ENCODE peak calls at places on chromosomes 4 and X, in ten cellular contexts. N is upper lobe of right lung, E is A673, I is brain microvascular endothelial cell, Y is endothelial cell, M is right atrium auricular region, X is cardiac fibroblast, Z is IMR-90, O is Calu3, P is pancreas. A is an unnamed sample.

GRCh38 chrX:15436220-15436619 is 52.0 kb upstream of the VEGFD start:
- DNase-seq in Z (peak; percentile 11), X (peak; percentile 19), Y (no peak), P (no peak), N (no peak), O (no peak), I (no peak), M (no peak), E (no peak), A (no peak)

GRCh38 chr4:165508372-165509120 is 129.7 kb downstream of the CPE start:
- DNase-seq in P (no peak), Z (no peak), O (no peak), M (no peak), E (no peak), N (no peak), X (no peak), Y (no peak), I (no peak), A (no peak)

GRCh38 chr4:113008726-113009125 is 40.7 kb upstream of the ANK2 start:
- DNase-seq in E (no peak), O (no peak), Z (no peak), Y (no peak), X (no peak), P (no peak), I (no peak), M (no peak), N (no peak), A (no peak)

GRCh38 chrX:72230290-72230689 is 8.5 kb downstream of the ERCC6L start:
- DNase-seq in M (no peak), P (no peak), Y (no peak), N (no peak), O (no peak), I (no peak), Z (no peak), E (no peak), X (no peak), A (no peak)

GRCh38 chr4:158008551-158009218 is 164.1 kb downstream of the GASK1B start:
- DNase-seq in M (no peak), N (no peak), X (peak; percentile 86), E (no peak), Z (peak; percentile 63), P (no peak), O (no peak), I (peak; percentile 60), Y (no peak), A (no peak)

GRCh38 chrX:151082077-151082948 is 94.1 kb upstream of the GPR50 start:
- DNase-seq in E (peak; percentile 74), X (peak; percentile 52), N (peak; percentile 76), Z (peak; percentile 22), M (peak; percentile 72), P (peak; percentile 27), Y (peak; percentile 68), I (peak; percentile 47), O (peak; percentile 63), A (peak; percentile 88)

GRCh38 chr4:6324999-6325790 is 55.5 kb downstream of the WFS1 start:
- DNase-seq in O (peak; percentile 56), I (no peak), N (peak; percentile 82), X (peak; percentile 30), Z (no peak), M (peak; percentile 71), P (no peak), E (peak; percentile 64), Y (no peak), A (no peak)

GRCh38 chrX:26414534-26414933 is 198.6 kb downstream of the MAGEB5 start:
- DNase-seq in O (no peak), E (no peak), Z (no peak), N (no peak), I (no peak), Y (no peak), M (no peak), X (no peak), P (no peak), A (no peak)

GRCh38 chr4:42401171-42401570 is 3.9 kb downstream of the SHISA3 start:
- DNase-seq in P (no peak), Y (no peak), M (no peak), N (no peak), I (no peak), Z (no peak), O (no peak), E (no peak), X (no peak), A (no peak)

GRCh38 chr4:78627966-78628678 is 76.6 kb downstream of the ANXA3 start:
- DNase-seq in N (no peak), Z (no peak), X (no peak), Y (no peak), E (no peak), I (no peak), O (no peak), M (no peak), P (no peak), A (no peak)
- TF ChIP-seq CTCF in N (no peak), Z (no peak), X (no peak), Y (no peak), E (no peak), I (no peak), O (no peak), M (no peak), P (no peak), A (no peak)

DNA sequence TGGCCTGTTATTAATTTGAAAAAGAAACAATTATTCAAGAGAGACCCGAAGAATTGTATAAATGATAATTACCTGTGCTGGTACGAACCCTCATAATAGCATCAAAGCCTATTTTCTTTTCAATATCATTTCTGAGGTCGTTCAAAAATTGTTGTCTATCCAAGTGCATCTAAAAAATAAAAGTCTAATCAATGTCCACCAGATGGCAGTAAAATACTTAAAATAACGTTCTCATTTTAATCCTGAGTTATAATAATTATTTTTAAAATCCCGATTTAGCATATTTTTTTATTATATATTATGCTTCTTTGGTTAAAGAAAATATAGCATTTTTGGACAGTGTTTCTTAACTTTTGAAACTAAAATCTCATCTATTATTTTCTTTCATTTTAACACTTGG is 55.7 kb downstream of the METTL14 start:
- DNase-seq in Y (no peak), Z (no peak), I (no peak), E (peak; percentile 49), O (no peak), M (no peak), P (no peak), N (no peak), X (peak; percentile 47), A (no peak)
- TF ChIP-seq CTCF in Y (peak; percentile 77), Z (peak; percentile 42), I (no peak), E (peak; percentile 61), O (peak; percentile 4), M (peak; percentile 28), P (peak; percentile 24), N (peak; percentile 53), X (no peak), A (peak; percentile 55)

GRCh38 chr4:99563310-99564186 is at the start of gene TRMT10A:
- DNase-seq in E (peak; percentile 98), P (peak; percentile 98), O (peak; percentile 92), M (peak; percentile 97), Y (peak; percentile 91), Z (peak; percentile 98), X (peak; percentile 99), N (peak; percentile 99), I (peak; percentile 99), A (peak; percentile 98)
- TF ChIP-seq CTCF in E (no peak), P (no peak), O (no peak), M (no peak), Y (no peak), Z (no peak), X (no peak), N (no peak), I (peak; percentile 14), A (peak; percentile 16)

DNA sequence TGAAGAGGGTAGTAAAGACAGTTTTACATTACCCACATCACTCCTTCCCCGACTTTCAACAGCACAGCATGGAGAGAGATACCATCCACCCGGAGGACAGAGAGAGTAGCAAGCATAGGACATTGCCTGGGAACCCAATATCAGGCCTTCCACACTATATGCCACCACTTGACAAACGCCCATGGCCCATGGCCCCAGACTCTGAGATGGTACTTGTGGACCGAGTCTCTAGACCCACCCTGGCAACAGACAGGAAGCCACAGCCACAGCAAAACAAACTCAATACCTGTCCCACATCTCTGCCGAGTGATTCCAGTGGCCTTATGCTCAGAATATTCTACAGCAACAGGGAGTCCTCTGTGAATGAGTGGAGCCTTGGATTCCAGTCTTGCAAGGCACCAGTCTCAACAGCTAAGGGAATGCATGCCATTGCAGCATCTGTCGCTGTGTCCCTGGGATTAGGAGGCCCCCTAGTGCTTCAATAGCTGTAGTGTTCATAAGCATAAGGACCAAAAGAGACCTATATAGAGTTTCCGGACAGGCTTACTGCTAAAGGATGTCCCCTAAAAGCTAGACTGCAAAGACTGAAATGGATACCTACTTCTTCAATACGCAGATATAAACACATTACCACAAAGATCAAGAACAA is 14.7 kb upstream of the CT55 start:
- DNase-seq in O (peak; percentile 47), I (peak; percentile 48), M (no peak), N (no peak), X (peak; percentile 62), Z (peak; percentile 46), P (no peak), E (peak; percentile 80), Y (peak; percentile 38), A (no peak)
- TF ChIP-seq CTCF in O (peak; percentile 46), I (peak; percentile 59), M (peak; percentile 21), N (peak; percentile 41), X (peak; percentile 57), Z (peak; percentile 51), P (peak; percentile 10), E (peak; percentile 64), Y (peak; percentile 35), A (peak; percentile 36)

DNA sequence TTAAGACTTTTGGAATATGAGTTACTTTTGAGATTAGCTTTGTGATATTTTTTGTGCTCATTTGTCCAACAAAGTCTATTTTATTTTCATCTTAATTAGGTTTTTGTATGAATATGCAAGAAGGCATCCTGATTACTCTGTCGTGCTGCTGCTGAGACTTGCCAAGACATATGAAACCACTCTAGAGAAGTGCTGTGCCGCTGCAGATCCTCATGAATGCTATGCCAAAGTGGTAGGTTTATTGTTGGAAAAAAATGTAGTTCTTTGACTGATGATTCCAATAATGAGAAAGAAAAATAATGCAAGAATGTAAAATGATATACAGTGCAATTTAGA is 10.8 kb downstream of the ALB start:
- DNase-seq in O (no peak), X (no peak), M (no peak), Y (no peak), E (no peak), I (no peak), P (no peak), Z (no peak), N (no peak), A (no peak)
- TF ChIP-seq CTCF in O (no peak), X (no peak), M (no peak), Y (no peak), E (no peak), I (no peak), P (no peak), Z (no peak), N (no peak), A (no peak)

GRCh38 chrX:10156199-10157031 is at the start of gene CLCN4:
- DNase-seq in I (peak; percentile 11), Y (peak; percentile 65), Z (no peak), E (no peak), P (peak; percentile 67), X (peak; percentile 36), O (peak; percentile 84), M (peak; percentile 68), N (peak; percentile 87), A (no peak)
- TF ChIP-seq CTCF in I (no peak), Y (no peak), Z (no peak), E (no peak), P (no peak), X (no peak), O (no peak), M (no peak), N (no peak), A (no peak)

A was measured in osteocyte.